ENCODE peak calls at places on chromosomes 5 and 9, in five cellular contexts. One of them, this sample, is unnamed.

GRCh38 chr9:111412280-111412679 is 71.9 kb downstream of the ECPAS start:
- DNase-seq in midbrain: peak
- DNase-seq in GM04504: no peak
- DNase-seq in tibial artery: no peak
- DNase-seq in T-helper 22 cell: no peak
- DNase-seq in this sample: no peak

GRCh38 chr9:137052998-137053943 is 590 bp downstream of the ENTPD2 start:
- DNase-seq in midbrain: no peak
- DNase-seq in GM04504: no peak
- DNase-seq in tibial artery: no peak
- DNase-seq in T-helper 22 cell: no peak
- DNase-seq in this sample: no peak

GRCh38 chr5:76477576-76477975 is 74.5 kb downstream of the IQGAP2 start:
- DNase-seq in midbrain: no peak
- DNase-seq in GM04504: no peak
- DNase-seq in tibial artery: no peak
- DNase-seq in T-helper 22 cell: no peak
- DNase-seq in this sample: no peak

GRCh38 chr9:18260527-18260926 is 213.4 kb upstream of the ADAMTSL1 start:
- DNase-seq in midbrain: no peak
- DNase-seq in GM04504: no peak
- DNase-seq in tibial artery: no peak
- DNase-seq in T-helper 22 cell: no peak
- DNase-seq in this sample: no peak

GRCh38 chr9:70031141-70031545 is 12.5 kb upstream of the MAMDC2 start:
- DNase-seq in midbrain: no peak
- DNase-seq in GM04504: no peak
- DNase-seq in tibial artery: no peak
- DNase-seq in T-helper 22 cell: no peak
- DNase-seq in this sample: no peak

GRCh38 chr9:133371261-133371711 is 4.6 kb downstream of the SURF4 start:
- DNase-seq in midbrain: no peak
- DNase-seq in GM04504: no peak
- DNase-seq in tibial artery: no peak
- DNase-seq in T-helper 22 cell: peak
- DNase-seq in this sample: peak

GRCh38 chr9:104177003-104177611 is 83.0 kb downstream of the SMC2 start:
- DNase-seq in midbrain: peak
- DNase-seq in GM04504: no peak
- DNase-seq in tibial artery: no peak
- DNase-seq in T-helper 22 cell: no peak
- DNase-seq in this sample: no peak

GRCh38 chr5:61304611-61305369 is 27.3 kb upstream of the ZSWIM6 start:
- DNase-seq in midbrain: no peak
- DNase-seq in GM04504: peak
- DNase-seq in tibial artery: no peak
- DNase-seq in T-helper 22 cell: no peak
- DNase-seq in this sample: no peak

GRCh38 chr9:132187006-132187760 is 25.3 kb downstream of the NTNG2 start:
- DNase-seq in midbrain: peak
- DNase-seq in GM04504: no peak
- DNase-seq in tibial artery: no peak
- DNase-seq in T-helper 22 cell: no peak
- DNase-seq in this sample: no peak

GRCh38 chr5:3905521-3905920 is 309.9 kb downstream of the IRX1 start:
- DNase-seq in midbrain: no peak
- DNase-seq in GM04504: no peak
- DNase-seq in tibial artery: no peak
- DNase-seq in T-helper 22 cell: no peak
- DNase-seq in this sample: no peak

GRCh38 chr9:132982508-132982907 is 4.0 kb downstream of the GFI1B start:
- DNase-seq in midbrain: no peak
- DNase-seq in GM04504: no peak
- DNase-seq in tibial artery: no peak
- DNase-seq in T-helper 22 cell: no peak
- DNase-seq in this sample: no peak

GRCh38 chr5:135400866-135401265 is 1.8 kb upstream of the MACROH2A1 start:
- DNase-seq in midbrain: no peak
- DNase-seq in GM04504: no peak
- DNase-seq in tibial artery: no peak
- DNase-seq in T-helper 22 cell: no peak
- DNase-seq in this sample: no peak

GRCh38 chr5:81207009-81207408 is 26.1 kb upstream of the CKMT2 start:
- DNase-seq in midbrain: no peak
- DNase-seq in GM04504: no peak
- DNase-seq in tibial artery: no peak
- DNase-seq in T-helper 22 cell: no peak
- DNase-seq in this sample: no peak

GRCh38 chr5:89313804-89314588 is 431.0 kb upstream of the MEF2C start:
- DNase-seq in midbrain: no peak
- DNase-seq in GM04504: peak
- DNase-seq in tibial artery: no peak
- DNase-seq in T-helper 22 cell: no peak
- DNase-seq in this sample: no peak

GRCh38 chr9:126885089-126885753 is 24.8 kb downstream of the ZBTB34 start:
- DNase-seq in midbrain: no peak
- DNase-seq in GM04504: no peak
- DNase-seq in tibial artery: no peak
- DNase-seq in T-helper 22 cell: no peak
- DNase-seq in this sample: no peak

This sample was measured in caudate nucleus.